ENCODE peak calls at places on chromosomes 2 and 18, in six cellular contexts. One of them, this sample, is unnamed.

GRCh38 chr2:226446406-226447001 is 353.1 kb downstream of the IRS1 start:
- DNase-seq in stomach: no peak
- DNase-seq in K562: no peak
- DNase-seq in ovary: no peak
- DNase-seq in H1: no peak
- DNase-seq in transverse colon: no peak
- DNase-seq in this sample: no peak

GRCh38 chr18:25351280-25351772 is 640 bp downstream of the ZNF521 start:
- DNase-seq in stomach: no peak
- DNase-seq in K562: no peak
- DNase-seq in ovary: no peak
- DNase-seq in H1: no peak
- DNase-seq in transverse colon: no peak
- DNase-seq in this sample: no peak

GRCh38 chr2:119694994-119695521 is 16.1 kb downstream of the TMEM177 start:
- DNase-seq in stomach: no peak
- DNase-seq in K562: no peak
- DNase-seq in ovary: peak
- DNase-seq in H1: no peak
- DNase-seq in transverse colon: no peak
- DNase-seq in this sample: no peak

GRCh38 chr2:39492095-39492590 is 55.1 kb upstream of the MAP4K3 start:
- DNase-seq in stomach: no peak
- DNase-seq in K562: no peak
- DNase-seq in ovary: no peak
- DNase-seq in H1: no peak
- DNase-seq in transverse colon: no peak
- DNase-seq in this sample: no peak

GRCh38 chr2:240478346-240479110 is 43.1 kb downstream of the GPC1 start:
- DNase-seq in stomach: peak
- DNase-seq in K562: no peak
- DNase-seq in ovary: no peak
- DNase-seq in H1: no peak
- DNase-seq in transverse colon: no peak
- DNase-seq in this sample: no peak

GRCh38 chr18:74905245-74905644 is 303.7 kb downstream of the PTGR3 start:
- DNase-seq in stomach: no peak
- DNase-seq in K562: no peak
- DNase-seq in ovary: no peak
- DNase-seq in H1: no peak
- DNase-seq in transverse colon: peak
- DNase-seq in this sample: no peak

GRCh38 chr2:33131108-33131507 is 184.4 kb downstream of the LTBP1 start:
- DNase-seq in stomach: no peak
- DNase-seq in K562: no peak
- DNase-seq in ovary: no peak
- DNase-seq in H1: no peak
- DNase-seq in transverse colon: no peak
- DNase-seq in this sample: no peak

GRCh38 chr18:57780318-57781127 is 22.6 kb downstream of the ATP8B1 start:
- DNase-seq in stomach: no peak
- DNase-seq in K562: no peak
- DNase-seq in ovary: no peak
- DNase-seq in H1: no peak
- DNase-seq in transverse colon: no peak
- DNase-seq in this sample: no peak

GRCh38 chr18:50117876-50118275 is 77.1 kb downstream of the MYO5B start:
- DNase-seq in stomach: no peak
- DNase-seq in K562: no peak
- DNase-seq in ovary: no peak
- DNase-seq in H1: no peak
- DNase-seq in transverse colon: no peak
- DNase-seq in this sample: no peak

GRCh38 chr2:27182346-27182745 is 29.5 kb upstream of the ATRAID start:
- DNase-seq in stomach: no peak
- DNase-seq in K562: no peak
- DNase-seq in ovary: no peak
- DNase-seq in H1: no peak
- DNase-seq in transverse colon: no peak
- DNase-seq in this sample: no peak

GRCh38 chr2:49858113-49858490 is 703.8 kb upstream of the FSHR start:
- DNase-seq in stomach: no peak
- DNase-seq in K562: no peak
- DNase-seq in ovary: no peak
- DNase-seq in H1: no peak
- DNase-seq in transverse colon: no peak
- DNase-seq in this sample: no peak

DNA sequence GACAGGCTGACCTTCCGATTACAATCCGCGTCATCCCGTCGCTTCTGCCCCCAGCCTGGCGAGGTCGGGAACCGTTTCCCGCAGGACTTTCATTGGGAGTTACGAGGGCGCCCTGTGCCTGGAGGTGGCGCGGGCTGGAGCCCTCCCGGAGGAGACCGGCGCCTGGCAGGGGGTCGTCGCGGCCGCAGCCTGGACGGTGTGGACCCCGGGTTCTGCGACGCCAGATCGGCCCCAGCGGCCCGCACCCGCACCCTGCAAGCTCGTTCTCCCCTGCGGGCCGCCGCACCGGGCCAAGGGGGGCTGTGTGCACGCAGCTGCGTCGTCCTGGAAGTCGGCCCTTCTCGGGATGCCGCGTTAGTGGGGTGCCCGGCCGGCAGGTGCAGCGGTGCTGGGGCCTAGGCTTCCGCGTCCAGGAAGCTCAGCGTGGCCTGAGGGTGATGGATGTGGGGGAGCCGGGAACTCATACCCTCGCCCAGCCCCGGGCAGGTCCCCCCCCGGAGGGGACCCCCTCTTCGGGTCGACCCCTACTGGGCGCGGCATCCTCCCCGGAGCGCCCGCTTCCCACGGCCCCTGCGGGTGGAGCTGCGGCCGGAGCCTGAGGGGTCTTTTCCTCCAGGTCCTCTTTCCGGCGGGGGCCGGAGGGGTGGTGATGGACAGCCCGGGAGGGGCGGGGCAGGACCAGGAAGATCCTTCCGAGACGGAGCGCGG is 64.0 kb downstream of the LRRFIP1 start:
- DNase-seq in stomach: no peak
- DNase-seq in K562: no peak
- DNase-seq in ovary: no peak
- DNase-seq in H1: no peak
- DNase-seq in transverse colon: peak
- DNase-seq in this sample: peak
- TF ChIP-seq POLR2A in stomach: no peak
- TF ChIP-seq POLR2A in K562: no peak
- TF ChIP-seq POLR2A in ovary: peak
- TF ChIP-seq POLR2A in H1: no peak
- TF ChIP-seq POLR2A in transverse colon: peak
- TF ChIP-seq POLR2A in this sample: no peak

GRCh38 chr2:54573532-54573915 is 117.4 kb downstream of the SPTBN1 start:
- DNase-seq in stomach: no peak
- DNase-seq in K562: no peak
- DNase-seq in ovary: no peak
- DNase-seq in H1: no peak
- DNase-seq in transverse colon: no peak
- DNase-seq in this sample: no peak

GRCh38 chr2:54572636-54573531 is 116.8 kb downstream of the SPTBN1 start:
- DNase-seq in stomach: no peak
- DNase-seq in K562: no peak
- DNase-seq in ovary: no peak
- DNase-seq in H1: no peak
- DNase-seq in transverse colon: no peak
- DNase-seq in this sample: no peak

GRCh38 chr2:54575379-54575888 is 119.3 kb downstream of the SPTBN1 start:
- DNase-seq in stomach: no peak
- DNase-seq in K562: no peak
- DNase-seq in ovary: no peak
- DNase-seq in H1: no peak
- DNase-seq in transverse colon: no peak
- DNase-seq in this sample: no peak

GRCh38 chr2:54574860-54575247 is 118.7 kb downstream of the SPTBN1 start:
- DNase-seq in stomach: no peak
- DNase-seq in K562: no peak
- DNase-seq in ovary: no peak
- DNase-seq in H1: no peak
- DNase-seq in transverse colon: no peak
- DNase-seq in this sample: no peak

DNA sequence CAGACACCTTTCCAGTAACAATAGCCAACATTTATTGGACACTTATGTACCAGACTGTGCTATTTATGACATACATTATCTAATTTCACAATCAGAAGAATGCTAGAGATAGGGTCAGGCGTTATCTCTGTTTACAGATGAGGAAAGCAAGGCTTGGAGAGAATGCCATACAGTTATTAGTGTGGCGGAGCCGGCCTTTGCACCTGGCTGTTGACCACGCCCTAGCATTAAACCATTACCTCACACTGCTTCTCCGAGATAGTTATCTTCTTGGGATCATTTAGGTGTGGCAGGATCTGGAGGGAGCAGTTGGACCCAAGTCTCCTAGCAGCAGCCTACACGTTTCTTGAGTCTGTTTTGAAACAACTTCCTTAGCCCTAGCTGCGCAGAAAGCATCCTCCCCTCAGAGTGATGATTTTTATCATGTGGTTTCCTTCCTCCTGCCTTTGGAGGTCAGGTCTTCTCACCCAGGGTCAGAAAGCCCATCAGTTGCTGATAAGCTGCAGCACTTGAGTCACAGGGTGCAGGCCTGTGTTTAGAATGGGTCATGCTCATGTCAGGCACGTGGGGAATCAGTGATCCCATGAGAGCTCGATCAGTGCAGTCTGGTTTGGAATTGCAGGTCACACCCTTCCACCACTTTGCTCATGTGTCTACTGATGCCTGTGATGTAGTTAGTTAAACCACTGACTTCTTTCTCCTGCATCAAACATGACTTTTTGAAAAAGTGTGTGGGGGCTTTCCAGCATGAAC is 118.2 kb downstream of the SPTBN1 start:
- DNase-seq in stomach: peak
- DNase-seq in K562: peak
- DNase-seq in ovary: no peak
- DNase-seq in H1: no peak
- DNase-seq in transverse colon: peak
- DNase-seq in this sample: no peak
- TF ChIP-seq EP300 in stomach: no peak
- TF ChIP-seq EP300 in K562: peak
- TF ChIP-seq EP300 in ovary: no peak
- TF ChIP-seq EP300 in H1: no peak
- TF ChIP-seq EP300 in transverse colon: peak
- TF ChIP-seq EP300 in this sample: peak

GRCh38 chr2:21710031-21710430 is 586.3 kb downstream of the TDRD15 start:
- DNase-seq in stomach: no peak
- DNase-seq in K562: no peak
- DNase-seq in ovary: no peak
- DNase-seq in H1: no peak
- DNase-seq in transverse colon: no peak
- DNase-seq in this sample: no peak

GRCh38 chr2:21710496-21710895 is 586.7 kb downstream of the TDRD15 start:
- DNase-seq in stomach: no peak
- DNase-seq in K562: no peak
- DNase-seq in ovary: no peak
- DNase-seq in H1: no peak
- DNase-seq in transverse colon: no peak
- DNase-seq in this sample: no peak

DNA sequence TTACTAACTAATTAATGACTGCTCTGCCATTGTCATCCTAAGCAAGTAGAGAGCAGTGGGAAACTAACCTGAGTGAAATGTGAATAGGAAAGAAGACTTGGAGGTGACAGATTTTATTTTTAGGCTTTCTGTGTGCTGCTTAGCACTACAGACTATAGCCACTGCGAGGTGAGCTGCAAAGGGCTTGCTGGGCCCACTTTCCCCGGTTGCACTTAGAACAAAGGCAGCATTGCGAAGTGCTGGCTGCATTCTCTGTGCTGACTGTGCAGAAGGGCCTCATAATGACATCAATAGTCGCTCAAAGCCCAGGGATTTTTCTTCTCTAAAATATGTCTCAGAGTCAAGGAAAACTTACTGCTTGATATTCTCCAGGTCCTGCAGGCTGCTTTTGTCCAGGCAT is 592.1 kb downstream of the TDRD15 start:
- DNase-seq in stomach: no peak
- DNase-seq in K562: no peak
- DNase-seq in ovary: peak
- DNase-seq in H1: no peak
- DNase-seq in transverse colon: no peak
- DNase-seq in this sample: no peak
- TF ChIP-seq CTCF in stomach: no peak
- TF ChIP-seq CTCF in K562: no peak
- TF ChIP-seq CTCF in ovary: no peak
- TF ChIP-seq CTCF in H1: no peak
- TF ChIP-seq CTCF in transverse colon: no peak
- TF ChIP-seq CTCF in this sample: no peak

GRCh38 chr2:237860273-237860935 is 981 bp downstream of the RAMP1 start:
- DNase-seq in stomach: no peak
- DNase-seq in K562: no peak
- DNase-seq in ovary: peak
- DNase-seq in H1: no peak
- DNase-seq in transverse colon: no peak
- DNase-seq in this sample: no peak

GRCh38 chr2:237859082-237859433 is 365 bp upstream of the RAMP1 start:
- DNase-seq in stomach: no peak
- DNase-seq in K562: no peak
- DNase-seq in ovary: no peak
- DNase-seq in H1: no peak
- DNase-seq in transverse colon: no peak
- DNase-seq in this sample: no peak

GRCh38 chr2:237857791-237858190 is 1.6 kb upstream of the RAMP1 start:
- DNase-seq in stomach: no peak
- DNase-seq in K562: no peak
- DNase-seq in ovary: no peak
- DNase-seq in H1: no peak
- DNase-seq in transverse colon: no peak
- DNase-seq in this sample: no peak

GRCh38 chr2:237858294-237859081 is 935 bp upstream of the RAMP1 start:
- DNase-seq in stomach: peak
- DNase-seq in K562: peak
- DNase-seq in ovary: peak
- DNase-seq in H1: peak
- DNase-seq in transverse colon: peak
- DNase-seq in this sample: peak

DNA sequence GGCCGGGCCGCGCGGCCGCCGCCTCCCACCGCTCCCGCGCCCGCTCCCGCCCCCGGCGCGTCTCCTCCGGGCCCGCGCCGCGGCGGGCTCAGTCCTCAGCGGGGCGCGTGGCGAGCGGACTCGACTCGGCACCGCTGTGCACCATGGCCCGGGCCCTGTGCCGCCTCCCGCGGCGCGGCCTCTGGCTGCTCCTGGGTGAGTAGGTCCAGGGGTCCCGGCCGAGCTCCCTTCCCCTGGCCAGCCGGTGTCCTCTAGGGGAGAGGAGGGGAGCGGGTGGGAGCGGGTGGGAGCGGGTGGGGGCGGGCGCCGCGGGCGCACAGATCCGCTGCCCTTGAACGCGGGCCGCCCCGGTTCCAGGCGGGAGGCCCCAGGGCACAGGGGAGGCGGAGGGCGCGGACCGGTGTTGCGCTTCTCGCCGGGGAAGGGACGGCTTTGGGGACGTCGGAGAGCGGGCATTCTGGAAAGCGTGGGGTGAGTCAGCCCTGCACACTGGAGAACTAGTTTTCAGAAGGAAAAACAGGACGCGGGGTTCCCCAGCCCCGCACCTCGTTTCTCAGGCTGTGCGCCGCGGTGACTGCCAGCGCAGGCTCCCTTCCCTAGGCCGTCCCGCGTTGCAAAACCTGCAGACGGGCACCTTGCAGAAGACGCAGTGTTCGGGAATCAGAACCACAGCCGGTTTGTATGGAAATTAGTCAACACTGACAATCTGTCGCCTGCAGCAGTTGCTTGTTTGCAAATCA is at the start of gene RAMP1:
- DNase-seq in stomach: no peak
- DNase-seq in K562: no peak
- DNase-seq in ovary: peak
- DNase-seq in H1: no peak
- DNase-seq in transverse colon: no peak
- DNase-seq in this sample: no peak
- TF ChIP-seq POLR2A in stomach: no peak
- TF ChIP-seq POLR2A in K562: no peak
- TF ChIP-seq POLR2A in ovary: no peak
- TF ChIP-seq POLR2A in H1: no peak
- TF ChIP-seq POLR2A in transverse colon: no peak
- TF ChIP-seq POLR2A in this sample: no peak

This sample was measured in tibial nerve.